ENCODE peak calls at places on chromosomes 12 and 14, in eight cellular contexts. L is HT1080; P is RWPE1; A is stimulated activated CD4-positive, alpha-beta T cell treated with anti-CD3 and anti-CD28 coated beads, TNF-alpha, amount 100 ng/mL, for 1 hour; D is neural progenitor cell; R is AG10803; G is stimulated activated effector memory CD8-positive, alpha-beta T cell treated with anti-CD3 and anti-CD28 coated beads, Interleukin-12 subunit alpha, Interleukin-12 subunit beta, amount 100 ng/mL, for 72 hours; K is ACHN. O is an unnamed sample.
A peak's percentile ranks its signal among the peaks of the same experiment; 100 is the strongest.

GRCh38 chr12:49019435-49020317 is 1.1 kb upstream of the PRKAG1 start:
- DNase-seq in A (no peak), R (peak; percentile 52), D (peak; percentile 38), L (peak; percentile 32), P (peak; percentile 50), K (peak; percentile 82), G (no peak), O (no peak)

GRCh38 chr14:61381589-61381988 is 60.2 kb downstream of the PRKCH start:
- DNase-seq in P (peak; percentile 58), L (no peak), A (no peak), G (no peak), K (no peak), R (no peak), D (no peak), O (no peak)

GRCh38 chr12:116427200-116427932 is 131.8 kb upstream of the MAP1LC3B2 start:
- DNase-seq in P (no peak), G (no peak), D (peak; percentile 65), L (no peak), A (no peak), R (peak; percentile 35), K (no peak), O (no peak)

GRCh38 chr12:22473212-22473611 is 71.1 kb downstream of the C2CD5 start:
- DNase-seq in K (no peak), A (no peak), P (no peak), D (no peak), L (no peak), G (no peak), R (no peak), O (no peak)

GRCh38 chr14:70924521-70924920 is 17.3 kb downstream of the PCNX1 start:
- DNase-seq in P (no peak), L (no peak), A (no peak), R (no peak), D (no peak), K (no peak), G (no peak), O (no peak)

GRCh38 chr14:80850197-80850814 is 91.2 kb downstream of the CEP128 start:
- DNase-seq in L (peak; percentile 3), A (no peak), R (peak; percentile 53), D (peak; percentile 42), P (peak; percentile 15), G (no peak), K (peak; percentile 52), O (no peak)

GRCh38 chr12:45669762-45670161 is 59.7 kb upstream of the ARID2 start:
- DNase-seq in G (no peak), K (no peak), R (peak; percentile 38), D (no peak), A (no peak), P (no peak), L (no peak), O (no peak)

GRCh38 chr12:81010641-81011040 is 67.2 kb upstream of the ACSS3 start:
- DNase-seq in D (no peak), L (no peak), R (no peak), A (no peak), P (no peak), K (no peak), G (no peak), O (no peak)

GRCh38 chr12:27396416-27396815 is 50.1 kb upstream of the SMCO2 start:
- DNase-seq in D (no peak), R (no peak), G (no peak), L (no peak), P (no peak), K (no peak), A (no peak), O (no peak)

GRCh38 chr12:128790653-128791373 is 32.9 kb downstream of the SLC15A4 start:
- DNase-seq in G (no peak), D (no peak), L (no peak), K (no peak), P (no peak), A (no peak), R (peak; percentile 46), O (no peak)

GRCh38 chr14:74829238-74829637 is 46.7 kb downstream of the PROX2 start:
- DNase-seq in A (no peak), R (peak; percentile 40), K (no peak), P (no peak), L (no peak), G (no peak), D (no peak), O (no peak)

GRCh38 chr12:123388948-123389559 is 5.1 kb downstream of the KMT5A start:
- DNase-seq in G (peak; percentile 56), K (no peak), D (no peak), P (peak; percentile 12), A (no peak), L (no peak), R (no peak), O (no peak)

GRCh38 chr14:103045387-103045869 is 11.9 kb downstream of the CDC42BPB start:
- DNase-seq in R (no peak), A (no peak), K (no peak), P (no peak), G (no peak), D (no peak), L (no peak), O (no peak)

GRCh38 chr12:99996095-99996494 is 11.4 kb upstream of the ANKS1B start:
- DNase-seq in K (no peak), A (no peak), L (no peak), R (no peak), D (no peak), P (no peak), G (no peak), O (no peak)

GRCh38 chr14:93311082-93311481 is 21.8 kb downstream of the BTBD7 start:
- DNase-seq in K (no peak), R (no peak), A (no peak), D (no peak), G (no peak), P (no peak), L (no peak), O (no peak)

GRCh38 chr12:13404631-13405473 is 208.3 kb downstream of the EMP1 start:
- DNase-seq in K (peak; percentile 22), D (no peak), P (no peak), G (no peak), R (no peak), A (no peak), L (peak; percentile 20), O (no peak)

GRCh38 chr14:93099643-93100042 is 16.1 kb downstream of the ITPK1 start:
- DNase-seq in D (no peak), G (no peak), L (no peak), A (no peak), K (no peak), P (no peak), R (no peak), O (no peak)

GRCh38 chr12:97159397-97159796 is 252.3 kb downstream of the NEDD1 start:
- DNase-seq in L (no peak), A (no peak), D (no peak), K (no peak), P (no peak), G (no peak), R (no peak), O (no peak)

GRCh38 chr12:109943811-109944210 is 43.7 kb downstream of the TCHP start:
- DNase-seq in L (no peak), P (no peak), K (no peak), G (no peak), D (no peak), A (no peak), R (no peak), O (no peak)

GRCh38 chr12:116876151-116876869 is 4.9 kb downstream of the HRK start:
- DNase-seq in G (no peak), A (no peak), K (no peak), P (no peak), R (no peak), D (peak; percentile 82), L (no peak), O (no peak)

GRCh38 chr14:91873476-91874265 is 6.3 kb upstream of the TC2N start:
- DNase-seq in L (peak; percentile 26), A (no peak), R (no peak), G (peak; percentile 82), P (no peak), K (no peak), D (no peak), O (peak; percentile 73)

GRCh38 chr12:109963743-109964429 is 32.3 kb downstream of the GIT2 start:
- DNase-seq in P (no peak), A (no peak), D (no peak), K (no peak), R (peak; percentile 61), G (no peak), L (no peak), O (no peak)

GRCh38 chr14:23206422-23207145 is 23.1 kb upstream of the SLC7A8 start:
- DNase-seq in R (no peak), G (no peak), D (no peak), L (no peak), P (no peak), A (no peak), K (no peak), O (no peak)

GRCh38 chr12:31315089-31315725 is 10.7 kb downstream of the SINHCAF start:
- DNase-seq in K (no peak), D (no peak), A (no peak), L (no peak), G (no peak), P (no peak), R (no peak), O (no peak)

GRCh38 chr14:99257673-99258221 is 14.2 kb downstream of the BCL11B start:
- DNase-seq in K (no peak), D (no peak), G (no peak), R (no peak), L (no peak), A (no peak), P (no peak), O (no peak)

GRCh38 chr14:51317373-51317772 is 77.3 kb downstream of the TMX1 start:
- DNase-seq in P (no peak), R (peak; percentile 88), L (no peak), D (no peak), A (no peak), G (no peak), K (no peak), O (no peak)

GRCh38 chr12:55929306-55929791 is 1.6 kb upstream of the DGKA start:
- DNase-seq in L (no peak), K (no peak), D (no peak), A (peak; percentile 64), G (peak; percentile 85), P (no peak), R (no peak), O (peak; percentile 86)

O was measured in naive thymus-derived CD8-positive, alpha-beta T cell.